ENCODE peak calls at places on chromosome 18, in ten cellular contexts. P is NT2/D1, I is Karpas-422, V is fibroblast of lung, H is tibial artery, B is uterus, F is ovary, X is GM23248, C is PC-9, L is breast epithelium. A is an unnamed sample.
A peak's percentile ranks its signal among the peaks of the same experiment; 100 is the strongest.

GRCh38 chr18:62716679-62717058 is 1.3 kb downstream of the PHLPP1 start:
- DNase-seq in P (no peak), I (no peak), V (peak; percentile 38), H (peak; percentile 40), B (peak; percentile 46), F (peak; percentile 43), X (peak; percentile 56), C (peak; percentile 37), L (no peak), A (no peak)

GRCh38 chr18:25646971-25647370 is 295.0 kb upstream of the ZNF521 start:
- DNase-seq in P (no peak), I (no peak), V (peak; percentile 93), H (no peak), B (no peak), F (no peak), X (peak; percentile 81), C (no peak), L (no peak), A (no peak)

GRCh38 chr18:11392292-11392691 is 217.1 kb upstream of the SLC35G4 start:
- DNase-seq in P (peak; percentile 32), I (peak; percentile 51), V (peak; percentile 57), H (no peak), B (no peak), F (no peak), X (no peak), C (no peak), L (no peak), A (no peak)

GRCh38 chr18:25826823-25827617 is 263.4 kb downstream of the SS18 start:
- DNase-seq in P (no peak), I (no peak), V (peak; percentile 43), H (no peak), B (no peak), F (no peak), X (peak; percentile 48), C (no peak), L (no peak), A (peak; percentile 74)

GRCh38 chr18:2627821-2628276 is 27.7 kb upstream of the SMCHD1 start:
- DNase-seq in P (no peak), I (no peak), V (peak; percentile 24), H (no peak), B (no peak), F (no peak), X (peak; percentile 67), C (no peak), L (no peak), A (no peak)

GRCh38 chr18:58668211-58668610 is 3.1 kb upstream of the MALT1 start:
- DNase-seq in P (no peak), I (no peak), V (peak; percentile 51), H (no peak), B (no peak), F (no peak), X (peak; percentile 23), C (no peak), L (no peak), A (no peak)

GRCh38 chr18:23735021-23735464 is 45.8 kb downstream of the LAMA3 start:
- DNase-seq in P (no peak), I (no peak), V (peak; percentile 29), H (no peak), B (no peak), F (no peak), X (no peak), C (no peak), L (no peak), A (no peak)

GRCh38 chr18:67665266-67665665 is 148.7 kb upstream of the DSEL start:
- DNase-seq in P (no peak), I (no peak), V (peak; percentile 72), H (no peak), B (no peak), F (no peak), X (peak; percentile 78), C (no peak), L (no peak), A (no peak)

GRCh38 chr18:51137891-51138290 is 59.6 kb downstream of the MEX3C start:
- DNase-seq in P (no peak), I (no peak), V (no peak), H (no peak), B (no peak), F (no peak), X (no peak), C (peak; percentile 61), L (no peak), A (peak; percentile 82)

GRCh38 chr18:53422896-53423295 is 801.6 kb downstream of the MBD2 start:
- DNase-seq in P (no peak), I (no peak), V (no peak), H (no peak), B (no peak), F (no peak), X (no peak), C (no peak), L (no peak), A (no peak)

GRCh38 chr18:49893036-49893435 is 79.7 kb upstream of the ACAA2 start:
- DNase-seq in P (no peak), I (no peak), V (no peak), H (no peak), B (no peak), F (no peak), X (no peak), C (no peak), L (no peak), A (no peak)

GRCh38 chr18:26649193-26649543 is 100.8 kb upstream of the KCTD1 start:
- DNase-seq in P (no peak), I (no peak), V (no peak), H (no peak), B (no peak), F (no peak), X (no peak), C (no peak), L (no peak), A (no peak)

GRCh38 chr18:51514128-51514527 is 316.6 kb upstream of the MEX3C start:
- DNase-seq in P (no peak), I (no peak), V (no peak), H (no peak), B (no peak), F (no peak), X (no peak), C (no peak), L (no peak), A (no peak)

GRCh38 chr18:77129150-77129551 is 3.4 kb downstream of the MBP start:
- DNase-seq in P (no peak), I (peak; percentile 44), V (peak; percentile 99), H (peak; percentile 68), B (peak; percentile 65), F (no peak), X (peak; percentile 92), C (peak; percentile 25), L (no peak), A (no peak)

GRCh38 chr18:74050807-74051206 is 96.8 kb downstream of the FBXO15 start:
- DNase-seq in P (no peak), I (no peak), V (no peak), H (no peak), B (no peak), F (no peak), X (no peak), C (no peak), L (no peak), A (no peak)

DNA sequence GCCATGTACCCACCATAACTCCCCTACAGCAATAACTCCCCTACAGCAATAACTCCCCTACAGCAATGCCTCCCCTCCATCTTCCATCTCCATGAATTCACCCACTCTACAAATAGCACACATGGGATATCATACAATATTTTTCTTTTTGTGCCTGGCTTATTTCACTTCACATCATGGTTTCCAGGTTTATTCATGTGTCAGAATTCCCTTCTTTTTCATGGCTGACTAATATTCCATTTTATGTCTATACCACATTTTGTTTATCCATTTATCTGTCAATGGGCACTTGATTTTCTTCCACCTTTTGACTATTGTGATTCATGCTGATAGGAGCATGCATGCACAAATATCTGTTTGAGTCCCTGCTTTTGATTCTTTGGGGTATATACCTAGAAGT is 178.3 kb downstream of the SMAD7 start:
- DNase-seq in P (no peak), I (no peak), V (no peak), H (no peak), B (no peak), F (no peak), X (no peak), C (no peak), L (no peak), A (no peak)
- H3K4me1 ChIP-seq in P (peaks cover 12% of the 10 kb centered on the region), I (no peaks in the 10 kb centered on the region), V (peaks cover 2% of the 10 kb centered on the region), H (peaks cover 2% of the 10 kb centered on the region), B (no peaks in the 10 kb centered on the region), F (peaks cover 12% of the 10 kb centered on the region), X (no peaks in the 10 kb centered on the region), C (no peaks in the 10 kb centered on the region), L (no peaks in the 10 kb centered on the region), A (peaks cover 51% of the 10 kb centered on the region)

GRCh38 chr18:4450065-4450676 is 4.9 kb downstream of the DLGAP1 start:
- DNase-seq in P (no peak), I (no peak), V (peak; percentile 1), H (no peak), B (no peak), F (no peak), X (no peak), C (no peak), L (no peak), A (no peak)
- H3K4me1 ChIP-seq in P (no peaks in the 10 kb centered on the region), I (no peaks in the 10 kb centered on the region), V (no peaks in the 10 kb centered on the region), H (no peaks in the 10 kb centered on the region), B (no peaks in the 10 kb centered on the region), F (no peaks in the 10 kb centered on the region), X (no peaks in the 10 kb centered on the region), C (no peaks in the 10 kb centered on the region), L (no peaks in the 10 kb centered on the region), A (peaks cover 16% of the 10 kb centered on the region)

GRCh38 chr18:59851784-59852399 is 47.9 kb upstream of the PMAIP1 start:
- DNase-seq in P (no peak), I (no peak), V (no peak), H (no peak), B (peak; percentile 17), F (no peak), X (no peak), C (no peak), L (no peak), A (no peak)
- H3K4me1 ChIP-seq in P (no peaks in the 10 kb centered on the region), I (peaks cover 7% of the 10 kb centered on the region), V (no peaks in the 10 kb centered on the region), H (no peaks in the 10 kb centered on the region), B (no peaks in the 10 kb centered on the region), F (no peaks in the 10 kb centered on the region), X (peaks cover 4% of the 10 kb centered on the region), C (peaks cover 13% of the 10 kb centered on the region), L (no peaks in the 10 kb centered on the region), A (no peaks in the 10 kb centered on the region)

GRCh38 chr18:35460719-35461118 is 37.0 kb downstream of the INO80C start:
- DNase-seq in P (no peak), I (no peak), V (peak; percentile 49), H (no peak), B (no peak), F (no peak), X (peak; percentile 50), C (no peak), L (no peak), A (no peak)

GRCh38 chr18:35457140-35457704 is 40.5 kb downstream of the INO80C start:
- DNase-seq in P (no peak), I (no peak), V (no peak), H (no peak), B (no peak), F (no peak), X (no peak), C (no peak), L (no peak), A (no peak)

GRCh38 chr18:35459997-35460396 is 37.8 kb downstream of the INO80C start:
- DNase-seq in P (no peak), I (no peak), V (no peak), H (no peak), B (no peak), F (no peak), X (no peak), C (no peak), L (no peak), A (no peak)

GRCh38 chr18:35458271-35458670 is 39.5 kb downstream of the INO80C start:
- DNase-seq in P (no peak), I (no peak), V (peak; percentile 38), H (no peak), B (no peak), F (no peak), X (no peak), C (no peak), L (no peak), A (no peak)

GRCh38 chr18:35458677-35459441 is 38.9 kb downstream of the INO80C start:
- DNase-seq in P (peak; percentile 36), I (no peak), V (peak; percentile 74), H (no peak), B (peak; percentile 23), F (peak; percentile 48), X (peak; percentile 52), C (peak; percentile 86), L (no peak), A (no peak)
- H3K4me1 ChIP-seq in P (peaks cover 3% of the 10 kb centered on the region), I (peaks cover 25% of the 10 kb centered on the region), V (peaks cover 9% of the 10 kb centered on the region), H (no peaks in the 10 kb centered on the region), B (no peaks in the 10 kb centered on the region), F (no peaks in the 10 kb centered on the region), X (peaks cover 18% of the 10 kb centered on the region), C (peaks cover 80% of the 10 kb centered on the region), L (no peaks in the 10 kb centered on the region), A (peaks cover 30% of the 10 kb centered on the region)

A was measured in esophagus muscularis mucosa.